ENCODE peak calls at places on chromosome 6, in seven cellular contexts. O is AML-193, D is activated T-cell treated with anti-CD3 and anti-CD28 coated beads for 1 hour, L is SW480, K is uterus, Y is Karpas-422, Z is mucosa of gallbladder. F is an unnamed sample.

GRCh38 chr6:143802833-143803565 is 40.1 kb upstream of the LTV1 start:
- DNase-seq in L (no peak), Y (no peak), Z (no peak), D (no peak), K (no peak), O (no peak), F (no peak)

GRCh38 chr6:145587342-145587741 is 148.0 kb downstream of the EPM2A start:
- DNase-seq in O (no peak), Z (no peak), K (no peak), D (no peak), L (no peak), Y (no peak), F (no peak)

GRCh38 chr6:80522556-80522955 is 416.1 kb downstream of the BCKDHB start:
- DNase-seq in L (no peak), K (no peak), D (no peak), O (no peak), Y (no peak), Z (no peak), F (no peak)

GRCh38 chr6:149567194-149567586 is 1.0 kb downstream of the GINM1 start:
- DNase-seq in D (no peak), K (no peak), L (no peak), O (no peak), Z (no peak), Y (peak), F (no peak)

GRCh38 chr6:6458166-6458565 is 130.4 kb upstream of the LY86 start:
- DNase-seq in D (no peak), Y (no peak), L (no peak), O (no peak), Z (no peak), K (no peak), F (no peak)

GRCh38 chr6:110590821-110591351 is 114.5 kb upstream of the SLC22A16 start:
- DNase-seq in D (no peak), O (no peak), Z (no peak), K (no peak), Y (no peak), L (no peak), F (no peak)

GRCh38 chr6:7424967-7425807 is 35.6 kb downstream of the RIOK1 start:
- DNase-seq in L (peak), Y (no peak), D (no peak), Z (no peak), O (peak), K (no peak), F (no peak)

GRCh38 chr6:92683769-92684168 is 735.6 kb downstream of the EPHA7 start:
- DNase-seq in K (no peak), Y (no peak), Z (no peak), L (no peak), D (no peak), O (no peak), F (no peak)

GRCh38 chr6:90375681-90376439 is 79.2 kb upstream of the BACH2 start:
- DNase-seq in K (no peak), D (no peak), O (no peak), L (no peak), Z (no peak), Y (peak), F (no peak)

GRCh38 chr6:24064106-24064505 is 61.9 kb upstream of the NRSN1 start:
- DNase-seq in Y (peak), L (peak), D (no peak), K (no peak), Z (no peak), O (peak), F (no peak)

GRCh38 chr6:14542670-14543366 is 425.2 kb downstream of the CD83 start:
- DNase-seq in L (peak), Z (no peak), K (no peak), Y (no peak), D (no peak), O (no peak), F (no peak)

GRCh38 chr6:158321960-158322359 is 9.7 kb downstream of the TULP4 start:
- DNase-seq in Y (no peak), Z (no peak), D (no peak), O (no peak), L (no peak), K (no peak), F (no peak)

GRCh38 chr6:122789862-122790739 is 1.0 kb downstream of the SMPDL3A start:
- DNase-seq in K (peak), L (peak), Y (no peak), O (no peak), D (no peak), Z (no peak), F (no peak)

GRCh38 chr6:132887204-132887603 is 72.8 kb downstream of the RPS12 start:
- DNase-seq in Y (no peak), K (no peak), O (no peak), D (no peak), Z (no peak), L (no peak), F (no peak)

GRCh38 chr6:147238164-147238563 is 33.9 kb downstream of the STXBP5 start:
- DNase-seq in K (no peak), D (no peak), O (no peak), L (no peak), Y (no peak), Z (no peak), F (no peak)

GRCh38 chr6:129523814-129524213 is 186.2 kb downstream of the ARHGAP18 start:
- DNase-seq in L (no peak), D (no peak), O (no peak), K (no peak), Z (no peak), Y (no peak), F (no peak)

GRCh38 chr6:131980338-131980790 is 29.2 kb upstream of the CCN2 start:
- DNase-seq in D (no peak), Y (no peak), L (no peak), O (no peak), Z (no peak), K (no peak), F (no peak)

GRCh38 chr6:34610819-34611477 is 54.8 kb upstream of the SPDEF start:
- DNase-seq in Z (no peak), Y (no peak), L (peak), O (no peak), K (no peak), D (no peak), F (no peak)

GRCh38 chr6:134954272-134954990 is 4.5 kb upstream of the ALDH8A1 start:
- DNase-seq in Z (peak), L (no peak), Y (no peak), D (no peak), O (no peak), K (no peak), F (no peak)

GRCh38 chr6:109718991-109719390 is 27.9 kb downstream of the FIG4 start:
- DNase-seq in Y (no peak), L (no peak), O (no peak), K (no peak), D (no peak), Z (no peak), F (no peak)

GRCh38 chr6:54188832-54189231 is 77.6 kb downstream of the MLIP start:
- DNase-seq in Y (no peak), K (no peak), L (no peak), O (peak), D (no peak), Z (no peak), F (no peak)

GRCh38 chr6:148240463-148240845 is 102.2 kb upstream of the SASH1 start:
- DNase-seq in Y (no peak), O (no peak), D (no peak), L (no peak), Z (peak), K (no peak), F (no peak)

GRCh38 chr6:130863415-130864230 is 36.4 kb downstream of the SMLR1 start:
- DNase-seq in Y (no peak), K (no peak), D (no peak), L (no peak), Z (no peak), O (no peak), F (no peak)

GRCh38 chr6:3334579-3334978 is 75.8 kb downstream of the PSMG4 start:
- DNase-seq in Y (no peak), L (no peak), K (no peak), Z (peak), D (no peak), O (no peak), F (no peak)

GRCh38 chr6:46935687-46936086 is 13.9 kb upstream of the ADGRF5 start:
- DNase-seq in K (no peak), Y (no peak), D (no peak), O (no peak), Z (no peak), L (no peak), F (no peak)

GRCh38 chr6:15734118-15734897 is 71.5 kb upstream of the DTNBP1 start:
- DNase-seq in K (no peak), L (no peak), O (no peak), Z (no peak), D (no peak), Y (no peak), F (no peak)

GRCh38 chr6:132466952-132467351 is 46.0 kb downstream of the STX7 start:
- DNase-seq in Y (no peak), Z (no peak), O (no peak), D (no peak), L (no peak), K (peak), F (no peak)

GRCh38 chr6:169159331-169159730 is 94.3 kb downstream of the THBS2 start:
- DNase-seq in Y (no peak), K (no peak), Z (no peak), O (no peak), L (no peak), D (no peak), F (no peak)

GRCh38 chr6:30601815-30602641 is 15.0 kb downstream of the PPP1R10 start:
- DNase-seq in Y (no peak), O (no peak), K (no peak), Z (no peak), L (no peak), D (no peak), F (no peak)

GRCh38 chr6:100001915-100002388 is 7.9 kb upstream of the MCHR2 start:
- DNase-seq in Z (peak), Y (peak), K (peak), D (peak), L (peak), O (peak), F (no peak)

GRCh38 chr6:93644611-93645010 is 225.3 kb upstream of the EPHA7 start:
- DNase-seq in Z (peak), Y (no peak), D (no peak), K (no peak), L (no peak), O (no peak), F (no peak)

GRCh38 chr6:165686966-165687365 is 23.9 kb upstream of the PDE10A start:
- DNase-seq in K (no peak), D (no peak), O (no peak), Z (no peak), Y (no peak), L (no peak), F (no peak)

GRCh38 chr6:156102129-156102528 is 646.5 kb upstream of the NOX3 start:
- DNase-seq in O (no peak), Y (no peak), L (peak), Z (no peak), K (no peak), D (no peak), F (no peak)

GRCh38 chr6:30619561-30619960 is 1.9 kb downstream of the MRPS18B start:
- DNase-seq in Z (no peak), O (no peak), Y (peak), L (no peak), D (no peak), K (no peak), F (no peak)

GRCh38 chr6:128882991-128883571 is at the start of gene LAMA2:
- DNase-seq in O (no peak), D (no peak), K (peak), L (no peak), Z (peak), Y (no peak), F (no peak)

GRCh38 chr6:8057793-8058192 is 6.4 kb downstream of the BLOC1S5 start:
- DNase-seq in D (no peak), Z (no peak), L (no peak), K (no peak), O (no peak), Y (no peak), F (no peak)